ENCODE peak calls at places on chromosomes 4 and X, in four cellular contexts. L is GM23248, B is GM23338, W is H1. Y is an unnamed sample. For H4K20me1, the result is how much of the 10 kb centered on the place peaks cover.

GRCh38 chrX:137930562-137930961 is 364.6 kb downstream of the ZIC3 start:
- DNase-seq in L (no peak), B (no peak), W (no peak), Y (no peak)

GRCh38 chr4:144647095-144647959 is 1.4 kb downstream of the HHIP start:
- DNase-seq in L (peak), B (peak), W (no peak), Y (no peak)

GRCh38 chrX:8201896-8202331 is 30.8 kb upstream of the VCX2 start:
- DNase-seq in L (no peak), B (no peak), W (no peak), Y (no peak)

GRCh38 chr4:81562093-81562492 is 90.4 kb upstream of the RASGEF1B start:
- DNase-seq in L (no peak), B (no peak), W (no peak), Y (peak)

GRCh38 chr4:8212606-8213005 is 13.5 kb downstream of the SH3TC1 start:
- DNase-seq in L (no peak), B (no peak), W (no peak), Y (no peak)

GRCh38 chrX:101191217-101191750 is 28.3 kb upstream of the DRP2 start:
- DNase-seq in L (peak), B (peak), W (peak), Y (peak)

GRCh38 chr4:2468464-2469191 is at the start of gene RNF4:
- DNase-seq in L (peak), B (peak), W (peak), Y (peak)

GRCh38 chr4:159764343-159764952 is 661.6 kb downstream of the RAPGEF2 start:
- DNase-seq in L (peak), B (peak), W (peak), Y (peak)

GRCh38 chrX:134459683-134460004 is 321 bp upstream of the HPRT1 start:
- DNase-seq in L (no peak), B (no peak), W (no peak), Y (peak)

GRCh38 chr4:996994-997374 is 3.8 kb upstream of the SLC26A1 start:
- DNase-seq in L (no peak), B (no peak), W (no peak), Y (no peak)
- H4K20me1 ChIP-seq in L (under half), B (under half), W (under half), Y (under half)

GRCh38 chr4:153495480-153496206 is 29.5 kb downstream of the TMEM131L start:
- DNase-seq in L (no peak), B (no peak), W (no peak), Y (no peak)
- H4K20me1 ChIP-seq in L (under half), B (under half), W (under half), Y (half or more)

GRCh38 chr4:139469216-139469615 is 15.3 kb downstream of the RAB33B start:
- DNase-seq in L (no peak), B (no peak), W (no peak), Y (no peak)
- H4K20me1 ChIP-seq in L (under half), B (under half), W (under half), Y (under half)

GRCh38 chr4:26351685-26352084 is 30.9 kb downstream of the RBPJ start:
- DNase-seq in L (no peak), B (no peak), W (no peak), Y (no peak)

GRCh38 chr4:26349496-26349895 is 28.7 kb downstream of the RBPJ start:
- DNase-seq in L (no peak), B (no peak), W (no peak), Y (no peak)

GRCh38 chr4:26355392-26356052 is 34.7 kb downstream of the RBPJ start:
- DNase-seq in L (no peak), B (no peak), W (no peak), Y (no peak)

GRCh38 chr4:26356067-26356466 is 35.3 kb downstream of the RBPJ start:
- DNase-seq in L (peak), B (peak), W (no peak), Y (no peak)

GRCh38 chr4:26354491-26354890 is 33.7 kb downstream of the RBPJ start:
- DNase-seq in L (no peak), B (no peak), W (no peak), Y (no peak)
- H4K20me1 ChIP-seq in L (under half), B (half or more), W (under half), Y (under half)

GRCh38 chr4:40984051-40984450 is 230.3 kb downstream of the APBB2 start:
- DNase-seq in L (no peak), B (no peak), W (no peak), Y (no peak)
- H4K20me1 ChIP-seq in L (under half), B (under half), W (under half), Y (under half)

DNA sequence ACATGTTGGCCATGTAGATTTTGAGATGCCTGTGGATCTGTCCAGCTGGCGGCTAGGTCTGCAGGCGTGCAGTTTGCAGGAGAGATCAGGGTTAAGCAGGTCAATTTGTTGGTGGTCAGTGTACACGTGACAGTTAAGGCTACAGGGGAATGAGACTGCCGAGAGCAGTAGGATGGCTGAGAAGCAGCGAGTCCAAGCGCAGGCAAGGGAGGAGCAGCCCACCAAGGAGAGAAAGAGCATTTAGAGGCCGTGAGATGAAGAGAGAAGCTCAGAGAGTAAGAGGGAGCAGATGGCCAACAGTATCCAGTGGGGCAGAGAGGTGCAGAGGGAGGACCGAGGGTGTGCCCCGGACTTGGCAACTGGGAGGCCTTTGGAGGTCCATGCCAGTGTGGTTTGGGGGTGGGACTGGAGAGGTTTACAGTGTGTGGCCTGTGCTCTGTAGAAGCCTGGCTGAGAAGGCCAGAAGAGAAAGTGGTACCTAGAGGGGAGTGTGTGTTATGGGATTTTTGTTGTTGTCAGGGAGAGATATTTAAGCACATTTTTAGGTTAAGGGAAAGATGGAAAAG is 18.4 kb downstream of the SNX25 start:
- DNase-seq in L (no peak), B (no peak), W (no peak), Y (no peak)
- H4K20me1 ChIP-seq in L (under half), B (under half), W (under half), Y (under half)

DNA sequence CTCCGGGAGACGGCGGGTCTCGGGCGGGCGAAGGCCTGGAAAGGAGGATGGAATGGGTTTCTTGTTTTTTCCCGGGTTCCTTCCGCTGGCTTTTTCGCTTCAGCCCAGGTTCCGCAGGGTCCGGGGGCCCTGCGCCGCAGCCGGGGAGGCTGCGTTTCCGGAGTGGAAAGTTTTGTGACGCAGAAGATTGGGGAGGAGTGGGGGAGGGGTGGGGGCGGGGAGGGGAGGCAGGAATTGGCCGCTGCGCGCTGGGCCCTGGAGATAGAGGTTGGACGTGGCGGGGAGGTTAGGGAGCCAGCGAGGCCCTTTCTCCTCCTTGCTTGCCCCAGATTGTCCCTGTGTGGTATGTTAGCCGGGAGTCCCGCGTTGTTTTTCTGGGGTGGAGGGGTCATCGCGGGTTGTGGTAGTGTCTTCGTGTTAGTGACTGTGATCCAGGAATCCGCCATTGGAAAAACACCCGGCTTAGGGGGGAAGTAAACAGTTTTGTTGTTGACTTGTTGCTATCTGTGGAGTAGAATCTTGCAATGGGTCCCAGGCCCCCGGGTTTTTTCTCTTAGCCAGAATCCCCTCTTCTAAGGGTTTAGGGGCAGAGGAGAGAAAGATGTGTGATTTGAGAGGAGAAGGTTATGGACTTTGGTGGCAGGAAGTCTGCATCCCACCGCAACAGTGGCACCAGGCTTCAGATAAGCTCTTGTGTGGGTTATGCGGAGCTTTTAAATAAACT is 1.1 kb downstream of the DDX3X start:
- DNase-seq in L (peak), B (peak), W (no peak), Y (peak)
- H4K20me1 ChIP-seq in L (under half), B (under half), W (under half), Y (half or more)

DNA sequence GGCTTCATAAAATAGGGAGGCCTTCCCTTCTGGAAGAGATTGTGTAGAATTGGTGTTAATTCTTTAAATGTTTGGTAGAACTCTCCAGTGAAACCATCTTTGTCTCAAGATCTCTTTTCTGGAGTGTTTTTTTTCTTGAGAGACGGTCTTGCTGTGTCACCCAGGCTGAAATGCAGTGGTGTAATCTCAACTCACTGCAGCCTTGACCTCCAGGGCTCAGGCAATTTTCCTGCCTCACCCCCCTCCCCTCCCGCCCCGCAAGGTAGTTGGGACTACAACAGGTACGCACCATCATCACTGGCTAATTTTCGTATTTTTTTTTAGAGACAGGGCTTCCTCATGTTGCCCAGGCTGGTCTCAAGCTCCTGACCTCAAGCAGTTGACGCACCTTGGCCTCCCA is 12.1 kb downstream of the SMS start:
- DNase-seq in L (no peak), B (no peak), W (no peak), Y (no peak)
- H4K20me1 ChIP-seq in L (under half), B (under half), W (under half), Y (under half)

GRCh38 chr4:184647391-184648101 is 1.7 kb downstream of the CASP3 start:
- DNase-seq in L (peak), B (peak), W (no peak), Y (no peak)

GRCh38 chr4:184643726-184644125 is 5.5 kb downstream of the CASP3 start:
- DNase-seq in L (no peak), B (no peak), W (no peak), Y (no peak)

GRCh38 chr4:184645904-184646610 is 3.2 kb downstream of the CASP3 start:
- DNase-seq in L (no peak), B (no peak), W (no peak), Y (no peak)

GRCh38 chr4:184648220-184649025 is 824 bp downstream of the CASP3 start:
- DNase-seq in L (peak), B (peak), W (no peak), Y (peak)

GRCh38 chr4:184644553-184645307 is 4.5 kb downstream of the CASP3 start:
- DNase-seq in L (peak), B (peak), W (no peak), Y (no peak)
- H4K20me1 ChIP-seq in L (under half), B (under half), W (under half), Y (under half)

Y was measured in Karpas-422.